ENCODE peak calls at places on chromosomes 11 and 22, in five cellular contexts. One of them, this sample, is unnamed.

GRCh38 chr11:43419460-43419859 is 60.7 kb downstream of the TTC17 start:
- DNase-seq in HCT116: peak
- DNase-seq in GM12878: no peak
- DNase-seq in H1: no peak
- DNase-seq in HepG2: peak
- DNase-seq in this sample: peak

GRCh38 chr22:25086902-25087282 is 112.8 kb upstream of the CRYBB3 start:
- DNase-seq in HCT116: no peak
- DNase-seq in GM12878: no peak
- DNase-seq in H1: no peak
- DNase-seq in HepG2: no peak
- DNase-seq in this sample: no peak

GRCh38 chr11:125164422-125165110 is at the start of gene PKNOX2:
- DNase-seq in HCT116: peak
- DNase-seq in GM12878: no peak
- DNase-seq in H1: peak
- DNase-seq in HepG2: peak
- DNase-seq in this sample: peak

GRCh38 chr11:14359573-14360031 is 619 bp upstream of the RRAS2 start:
- DNase-seq in HCT116: no peak
- DNase-seq in GM12878: no peak
- DNase-seq in H1: no peak
- DNase-seq in HepG2: no peak
- DNase-seq in this sample: no peak

GRCh38 chr11:11056749-11057471 is 199.1 kb upstream of the ZBED5 start:
- DNase-seq in HCT116: no peak
- DNase-seq in GM12878: no peak
- DNase-seq in H1: no peak
- DNase-seq in HepG2: no peak
- DNase-seq in this sample: no peak

GRCh38 chr11:106173291-106173690 is 95.8 kb downstream of the AASDHPPT start:
- DNase-seq in HCT116: no peak
- DNase-seq in GM12878: no peak
- DNase-seq in H1: no peak
- DNase-seq in HepG2: no peak
- DNase-seq in this sample: no peak

GRCh38 chr22:24855794-24856193 is 49.8 kb downstream of the SGSM1 start:
- DNase-seq in HCT116: no peak
- DNase-seq in GM12878: no peak
- DNase-seq in H1: no peak
- DNase-seq in HepG2: no peak
- DNase-seq in this sample: no peak

GRCh38 chr11:117809236-117810055 is 12.4 kb upstream of the DSCAML1 start:
- DNase-seq in HCT116: peak
- DNase-seq in GM12878: no peak
- DNase-seq in H1: peak
- DNase-seq in HepG2: no peak
- DNase-seq in this sample: peak

GRCh38 chr11:122642472-122642922 is 13.0 kb upstream of the UBASH3B start:
- DNase-seq in HCT116: peak
- DNase-seq in GM12878: no peak
- DNase-seq in H1: no peak
- DNase-seq in HepG2: peak
- DNase-seq in this sample: no peak

GRCh38 chr11:64262271-64263002 is 11.1 kb downstream of the PLCB3 start:
- DNase-seq in HCT116: no peak
- DNase-seq in GM12878: no peak
- DNase-seq in H1: no peak
- DNase-seq in HepG2: no peak
- DNase-seq in this sample: no peak

GRCh38 chr11:1747753-1748466 is 2.5 kb downstream of the IFITM10 start:
- DNase-seq in HCT116: no peak
- DNase-seq in GM12878: no peak
- DNase-seq in H1: no peak
- DNase-seq in HepG2: no peak
- DNase-seq in this sample: no peak

GRCh38 chr11:96328395-96329010 is 14.5 kb downstream of the MAML2 start:
- DNase-seq in HCT116: no peak
- DNase-seq in GM12878: no peak
- DNase-seq in H1: no peak
- DNase-seq in HepG2: no peak
- DNase-seq in this sample: peak

GRCh38 chr11:128240546-128240945 is 346.8 kb downstream of the ETS1 start:
- DNase-seq in HCT116: no peak
- DNase-seq in GM12878: no peak
- DNase-seq in H1: no peak
- DNase-seq in HepG2: no peak
- DNase-seq in this sample: no peak

GRCh38 chr22:20211997-20212753 is 55.9 kb downstream of the RTN4R start:
- DNase-seq in HCT116: peak
- DNase-seq in GM12878: no peak
- DNase-seq in H1: no peak
- DNase-seq in HepG2: no peak
- DNase-seq in this sample: peak

GRCh38 chr11:77065878-77066228 is 918 bp upstream of the CAPN5 start:
- DNase-seq in HCT116: no peak
- DNase-seq in GM12878: no peak
- DNase-seq in H1: no peak
- DNase-seq in HepG2: no peak
- DNase-seq in this sample: no peak

GRCh38 chr11:17505146-17505545 is 28.5 kb upstream of the ABCC8 start:
- DNase-seq in HCT116: no peak
- DNase-seq in GM12878: no peak
- DNase-seq in H1: no peak
- DNase-seq in HepG2: no peak
- DNase-seq in this sample: no peak

GRCh38 chr11:117950320-117950719 is 21.1 kb upstream of the TMPRSS13 start:
- DNase-seq in HCT116: no peak
- DNase-seq in GM12878: no peak
- DNase-seq in H1: peak
- DNase-seq in HepG2: no peak
- DNase-seq in this sample: no peak

GRCh38 chr11:107928046-107928766 is at the start of gene RAB39A:
- DNase-seq in HCT116: peak
- DNase-seq in GM12878: peak
- DNase-seq in H1: peak
- DNase-seq in HepG2: peak
- DNase-seq in this sample: peak

GRCh38 chr11:116052603-116053537 is 548.7 kb upstream of the CADM1 start:
- DNase-seq in HCT116: no peak
- DNase-seq in GM12878: no peak
- DNase-seq in H1: no peak
- DNase-seq in HepG2: no peak
- DNase-seq in this sample: no peak

GRCh38 chr11:9688716-9689511 is 25.0 kb downstream of the SWAP70 start:
- DNase-seq in HCT116: no peak
- DNase-seq in GM12878: peak
- DNase-seq in H1: no peak
- DNase-seq in HepG2: no peak
- DNase-seq in this sample: peak

GRCh38 chr11:68369756-68370155 is 57.4 kb downstream of the LRP5 start:
- DNase-seq in HCT116: no peak
- DNase-seq in GM12878: no peak
- DNase-seq in H1: no peak
- DNase-seq in HepG2: no peak
- DNase-seq in this sample: no peak

GRCh38 chr11:65576867-65577755 is 1.3 kb downstream of the EHBP1L1 start:
- DNase-seq in HCT116: no peak
- DNase-seq in GM12878: no peak
- DNase-seq in H1: no peak
- DNase-seq in HepG2: peak
- DNase-seq in this sample: no peak

GRCh38 chr11:46524201-46524600 is 69.6 kb downstream of the AMBRA1 start:
- DNase-seq in HCT116: no peak
- DNase-seq in GM12878: no peak
- DNase-seq in H1: no peak
- DNase-seq in HepG2: no peak
- DNase-seq in this sample: no peak

GRCh38 chr22:20775342-20775895 is 1.5 kb downstream of the SERPIND1 start:
- DNase-seq in HCT116: no peak
- DNase-seq in GM12878: no peak
- DNase-seq in H1: no peak
- DNase-seq in HepG2: no peak
- DNase-seq in this sample: no peak

GRCh38 chr22:43554694-43555365 is 143.0 kb downstream of the MPPED1 start:
- DNase-seq in HCT116: no peak
- DNase-seq in GM12878: no peak
- DNase-seq in H1: peak
- DNase-seq in HepG2: no peak
- DNase-seq in this sample: no peak

GRCh38 chr11:536841-537621 is at the start of gene LRRC56:
- DNase-seq in HCT116: peak
- DNase-seq in GM12878: peak
- DNase-seq in H1: peak
- DNase-seq in HepG2: peak
- DNase-seq in this sample: peak

GRCh38 chr11:2803186-2804057 is 82.2 kb downstream of the CDKN1C start:
- DNase-seq in HCT116: no peak
- DNase-seq in GM12878: no peak
- DNase-seq in H1: peak
- DNase-seq in HepG2: no peak
- DNase-seq in this sample: no peak

GRCh38 chr11:78045851-78046485 is 17.7 kb upstream of the THRSP start:
- DNase-seq in HCT116: peak
- DNase-seq in GM12878: no peak
- DNase-seq in H1: peak
- DNase-seq in HepG2: peak
- DNase-seq in this sample: peak

GRCh38 chr11:118434553-118435232 is 1.6 kb upstream of the KMT2A start:
- DNase-seq in HCT116: no peak
- DNase-seq in GM12878: no peak
- DNase-seq in H1: peak
- DNase-seq in HepG2: no peak
- DNase-seq in this sample: peak

DNA sequence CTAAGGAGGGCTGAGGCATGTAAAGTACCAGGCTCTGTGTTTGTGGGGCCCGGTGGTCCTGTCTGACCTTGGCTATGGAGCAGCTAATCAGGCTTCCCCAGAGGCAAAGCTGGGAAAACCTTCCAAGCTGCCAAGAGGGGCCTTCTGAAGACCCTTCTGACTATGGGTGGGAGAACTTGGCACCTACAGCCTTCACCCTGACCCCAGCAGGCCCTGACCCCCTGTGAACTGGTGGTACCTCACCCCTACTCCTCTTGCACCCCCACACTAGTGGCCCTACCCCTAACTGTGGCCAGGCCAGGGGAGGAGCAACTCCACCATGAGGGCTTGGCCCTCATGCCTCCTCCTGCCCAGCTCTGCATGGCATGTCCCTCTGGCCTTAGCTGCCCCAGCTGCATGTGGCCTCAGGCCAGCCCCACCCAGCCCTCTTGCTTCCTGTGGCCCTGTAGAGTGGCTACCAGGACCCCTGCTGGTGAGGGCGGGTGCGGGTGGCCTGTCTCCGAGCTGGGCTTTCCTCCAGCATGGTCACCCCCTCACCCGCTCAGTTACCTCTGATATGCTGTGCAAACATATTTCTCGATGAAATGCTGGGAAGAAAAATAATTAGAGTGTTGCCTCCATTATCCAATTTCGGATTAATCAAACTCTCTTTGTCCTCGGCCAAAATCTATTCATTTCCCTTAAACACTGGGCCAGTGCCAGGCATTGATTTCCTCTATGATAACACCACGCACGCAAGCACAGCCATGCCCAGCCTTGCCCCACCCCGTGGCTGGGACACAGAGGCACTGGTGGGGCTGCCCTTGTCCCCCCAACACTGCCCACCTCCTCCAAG is 7.5 kb downstream of the GNAZ start:
- DNase-seq in HCT116: no peak
- DNase-seq in GM12878: no peak
- DNase-seq in H1: no peak
- DNase-seq in HepG2: peak
- DNase-seq in this sample: peak
- TF ChIP-seq SRF in HCT116: no peak
- TF ChIP-seq SRF in GM12878: no peak
- TF ChIP-seq SRF in H1: no peak
- TF ChIP-seq SRF in HepG2: no peak
- TF ChIP-seq SRF in this sample: no peak

DNA sequence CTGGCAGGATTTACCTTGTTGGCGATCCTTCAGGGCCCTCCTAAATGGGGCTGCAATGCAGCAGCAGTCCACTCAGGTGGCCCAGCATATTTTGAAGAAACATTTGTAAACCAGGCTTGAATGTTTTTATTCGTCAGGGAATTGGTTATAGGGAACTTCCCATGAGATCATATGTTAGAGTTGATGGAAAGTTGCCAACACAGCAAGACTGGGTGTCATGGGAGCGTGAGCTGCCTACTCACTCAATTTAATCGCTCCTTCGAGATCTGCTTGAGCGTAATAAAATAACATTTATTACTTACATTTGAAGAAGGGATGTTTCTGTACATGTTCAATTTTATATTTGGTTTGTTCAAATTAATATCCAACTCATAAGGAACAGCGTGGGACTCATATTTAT is 19.4 kb downstream of the OR2AT4 start:
- DNase-seq in HCT116: no peak
- DNase-seq in GM12878: no peak
- DNase-seq in H1: no peak
- DNase-seq in HepG2: no peak
- DNase-seq in this sample: no peak
- TF ChIP-seq SRF in HCT116: no peak
- TF ChIP-seq SRF in GM12878: no peak
- TF ChIP-seq SRF in H1: no peak
- TF ChIP-seq SRF in HepG2: no peak
- TF ChIP-seq SRF in this sample: no peak

GRCh38 chr11:126997196-126997595 is 3.4 kb downstream of the KIRREL3 start:
- DNase-seq in HCT116: no peak
- DNase-seq in GM12878: no peak
- DNase-seq in H1: no peak
- DNase-seq in HepG2: no peak
- DNase-seq in this sample: no peak
- TF ChIP-seq SRF in HCT116: no peak
- TF ChIP-seq SRF in GM12878: no peak
- TF ChIP-seq SRF in H1: no peak
- TF ChIP-seq SRF in HepG2: no peak
- TF ChIP-seq SRF in this sample: no peak

GRCh38 chr11:69390561-69390960 is 90.9 kb upstream of the LINC01488 start:
- DNase-seq in HCT116: no peak
- DNase-seq in GM12878: no peak
- DNase-seq in H1: no peak
- DNase-seq in HepG2: no peak
- DNase-seq in this sample: no peak
- TF ChIP-seq SRF in HCT116: no peak
- TF ChIP-seq SRF in GM12878: no peak
- TF ChIP-seq SRF in H1: no peak
- TF ChIP-seq SRF in HepG2: no peak
- TF ChIP-seq SRF in this sample: no peak

DNA sequence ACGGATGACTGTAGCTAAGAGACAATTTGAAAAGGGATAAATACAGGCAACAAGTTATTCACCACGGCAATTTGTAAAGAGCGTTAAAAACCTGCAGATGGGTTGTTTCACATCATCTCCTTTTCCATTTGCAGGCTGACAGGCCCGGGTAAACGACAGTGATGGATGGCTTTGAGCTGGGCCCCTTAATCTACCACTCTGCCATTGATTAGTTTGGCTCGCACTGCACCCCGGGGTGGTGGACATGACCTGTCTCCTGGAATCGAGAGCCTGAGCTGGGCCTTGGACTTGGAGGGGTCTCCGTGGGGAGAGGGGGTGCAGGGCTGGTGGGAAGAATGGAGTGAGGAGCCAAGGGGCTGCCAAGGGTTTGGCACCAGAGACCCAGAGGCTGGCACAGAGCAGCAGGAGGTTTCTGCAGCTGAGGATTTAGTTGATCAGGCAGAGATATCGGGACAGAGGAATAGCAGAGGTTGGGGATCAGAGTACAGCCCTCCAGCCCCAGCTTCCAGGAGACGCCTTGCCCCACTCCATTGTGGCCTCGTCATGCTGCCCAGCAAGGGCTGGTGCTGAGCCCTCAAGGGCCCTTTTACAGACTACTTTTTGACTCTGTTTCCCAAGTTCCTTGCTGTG is 110.6 kb upstream of the NECTIN1 start:
- DNase-seq in HCT116: no peak
- DNase-seq in GM12878: no peak
- DNase-seq in H1: no peak
- DNase-seq in HepG2: no peak
- DNase-seq in this sample: no peak
- TF ChIP-seq SRF in HCT116: no peak
- TF ChIP-seq SRF in GM12878: peak
- TF ChIP-seq SRF in H1: peak
- TF ChIP-seq SRF in HepG2: no peak
- TF ChIP-seq SRF in this sample: no peak

This sample was measured in K562.